ENCODE peak calls at places on chromosomes 6 and 20, in five cellular contexts. I is astrocyte of the spinal cord, F is kidney glomerular epithelial cell, L is hypothalamus, X is T-helper 9 cell. C is an unnamed sample.

GRCh38 chr6:149990672-149991402 is 27.1 kb downstream of the ULBP1 start:
- DNase-seq in X (no peak), L (no peak), I (no peak), F (peak), C (peak)

GRCh38 chr6:35025241-35026188 is 115.6 kb downstream of the TCP11 start:
- DNase-seq in I (no peak), X (no peak), F (no peak), L (no peak), C (no peak)

GRCh38 chr6:90663873-90664272 is 77.0 kb upstream of the MAP3K7 start:
- DNase-seq in I (no peak), X (no peak), F (no peak), L (no peak), C (no peak)

GRCh38 chr6:32692019-32692418 is 25.6 kb upstream of the HLA-DQB1 start:
- DNase-seq in L (no peak), F (peak), X (peak), I (no peak), C (no peak)

GRCh38 chr20:21104921-21105320 is 1.2 kb downstream of the LINC00237 start:
- DNase-seq in L (no peak), X (no peak), I (no peak), F (no peak), C (no peak)

GRCh38 chr6:35094183-35094582 is 47.0 kb downstream of the TCP11 start:
- DNase-seq in I (no peak), X (no peak), F (no peak), L (no peak), C (no peak)

GRCh38 chr20:1014471-1014870 is 12.4 kb upstream of the RSPO4 start:
- DNase-seq in L (no peak), X (no peak), F (no peak), I (no peak), C (no peak)

GRCh38 chr20:58898629-58899028 is 46.1 kb downstream of the GNAS start:
- DNase-seq in L (no peak), I (no peak), F (no peak), X (no peak), C (no peak)

GRCh38 chr6:33018904-33019303 is 9.5 kb upstream of the HLA-DOA start:
- DNase-seq in I (peak), L (peak), F (peak), X (no peak), C (no peak)